ENCODE peak calls at places on chromosomes 12 and 14, in eight cellular contexts. D is BJ; A is choroid plexus epithelial cell; Y is A673; R is uterus; O is CD8-positive, alpha-beta T cell; G is CD4-positive, alpha-beta T cell; P is endothelial cell. S is an unnamed sample.
A peak's percentile ranks its signal among the peaks of the same experiment; 100 is the strongest.

GRCh38 chr12:50820177-50820576 is 22.5 kb upstream of the TMPRSS12 start:
- DNase-seq in P (no peak), A (no peak), D (no peak), O (no peak), G (no peak), R (no peak), Y (no peak), S (no peak)

GRCh38 chr12:104057771-104058197 is 6.5 kb upstream of the HCFC2 start:
- DNase-seq in Y (peak; percentile 50), O (no peak), G (no peak), A (peak; percentile 54), R (no peak), P (no peak), D (no peak), S (peak; percentile 36)

GRCh38 chr12:12432373-12432772 is 75.5 kb downstream of the BORCS5 start:
- DNase-seq in O (no peak), Y (no peak), P (no peak), G (no peak), R (no peak), D (peak; percentile 59), A (peak; percentile 92), S (no peak)

GRCh38 chr12:96094201-96094600 is 58.8 kb upstream of the LTA4H start:
- DNase-seq in P (peak; percentile 20), O (no peak), Y (no peak), D (no peak), R (no peak), G (no peak), A (peak; percentile 61), S (no peak)

GRCh38 chr12:45324391-45324790 is 108.5 kb downstream of the ANO6 start:
- DNase-seq in R (no peak), Y (no peak), D (no peak), A (no peak), G (no peak), P (no peak), O (no peak), S (no peak)

GRCh38 chr12:77746108-77746507 is 84.6 kb upstream of the NAV3 start:
- DNase-seq in A (peak; percentile 74), Y (no peak), G (no peak), O (no peak), D (no peak), R (no peak), P (no peak), S (peak; percentile 60)

GRCh38 chr12:96902076-96902475 is 5.0 kb upstream of the NEDD1 start:
- DNase-seq in Y (peak; percentile 48), G (no peak), A (peak; percentile 46), R (no peak), D (no peak), O (no peak), P (no peak), S (no peak)

GRCh38 chr12:129549656-129550055 is 354.2 kb downstream of the TMEM132D start:
- DNase-seq in R (no peak), G (no peak), D (no peak), A (no peak), O (no peak), Y (no peak), P (no peak), S (no peak)

GRCh38 chr12:29961231-29961630 is 177.5 kb upstream of the TMTC1 start:
- DNase-seq in Y (no peak), D (no peak), P (no peak), O (no peak), R (no peak), G (no peak), A (peak; percentile 36), S (no peak)

GRCh38 chr14:96351986-96352385 is 11.2 kb downstream of the ATG2B start:
- DNase-seq in G (no peak), P (no peak), A (peak; percentile 27), D (no peak), O (no peak), R (no peak), Y (no peak), S (no peak)

GRCh38 chr12:92144631-92145480 is 790 bp downstream of the BTG1 start:
- DNase-seq in Y (peak; percentile 57), D (no peak), O (peak; percentile 58), A (no peak), P (peak; percentile 49), R (peak; percentile 66), G (peak; percentile 62), S (no peak)

GRCh38 chr14:90453401-90453951 is 56.6 kb downstream of the CALM1 start:
- DNase-seq in G (no peak), Y (no peak), R (no peak), D (no peak), A (peak; percentile 51), O (no peak), P (no peak), S (no peak)

GRCh38 chr12:85279449-85280137 is 427 bp upstream of the ALX1 start:
- DNase-seq in D (no peak), Y (no peak), G (no peak), R (no peak), A (peak; percentile 52), O (no peak), P (peak; percentile 45), S (no peak)

GRCh38 chr12:52568111-52568510 is 5.5 kb downstream of the KRT74 start:
- DNase-seq in P (no peak), G (no peak), O (no peak), A (no peak), R (no peak), Y (no peak), D (no peak), S (no peak)

GRCh38 chr12:115691123-115691522 is 586.4 kb downstream of the MED13L start:
- DNase-seq in A (no peak), G (no peak), P (no peak), Y (no peak), O (no peak), D (no peak), R (no peak), S (no peak)

GRCh38 chr12:64587447-64587846 is 22.8 kb upstream of the RASSF3 start:
- DNase-seq in D (no peak), A (no peak), G (no peak), O (no peak), R (no peak), Y (no peak), P (no peak), S (no peak)

GRCh38 chr12:104358353-104359003 is 54.9 kb downstream of the EID3 start:
- DNase-seq in P (peak; percentile 54), D (no peak), G (peak; percentile 55), A (peak; percentile 70), R (peak; percentile 63), Y (peak; percentile 69), O (peak; percentile 73), S (peak; percentile 82)

GRCh38 chr14:33588771-33589170 is 362.1 kb downstream of the EGLN3 start:
- DNase-seq in R (no peak), D (no peak), P (no peak), O (no peak), G (no peak), A (no peak), Y (no peak), S (no peak)

GRCh38 chr14:29913550-29913949 is 14.1 kb downstream of the PRKD1 start:
- DNase-seq in R (no peak), D (no peak), Y (no peak), G (no peak), P (no peak), O (no peak), A (no peak), S (no peak)

GRCh38 chr14:86055512-86055911 is 525.6 kb downstream of the FLRT2 start:
- DNase-seq in P (no peak), Y (peak; percentile 48), R (no peak), O (no peak), A (peak; percentile 53), G (no peak), D (no peak), S (no peak)

GRCh38 chr12:75913502-75914110 is 118.0 kb downstream of the PHLDA1 start:
- DNase-seq in Y (no peak), R (no peak), A (no peak), O (no peak), G (no peak), P (no peak), D (no peak), S (no peak)

GRCh38 chr12:53956251-53956887 is 1.7 kb downstream of the HOXC12 start:
- DNase-seq in P (no peak), R (no peak), O (no peak), G (no peak), A (no peak), D (no peak), Y (no peak), S (no peak)
- TF ChIP-seq CTCF in P (no peak), R (no peak), O (no peak), G (no peak), A (no peak), D (no peak), Y (no peak), S (no peak)

DNA sequence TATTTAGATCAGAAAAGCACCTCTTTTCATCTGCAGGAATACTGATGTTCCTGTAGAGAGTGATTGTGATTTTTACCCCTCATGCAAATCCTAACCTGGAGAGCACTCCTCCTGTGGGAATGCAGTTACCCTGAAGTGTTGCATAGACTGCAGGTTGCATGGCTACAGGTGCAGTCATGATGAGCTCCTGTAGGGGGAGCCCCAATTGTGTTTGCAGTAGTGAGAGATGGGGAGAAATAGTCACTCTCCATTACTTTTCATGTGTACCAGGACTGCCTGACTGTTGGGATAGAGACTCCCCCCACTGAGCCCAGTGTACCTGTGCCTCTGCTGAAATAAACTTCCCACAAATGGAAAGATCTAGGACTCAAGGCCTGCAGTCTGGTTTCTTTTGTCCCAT is 1086.5 kb downstream of the SLC6A15 start:
- DNase-seq in D (no peak), A (peak; percentile 75), P (peak; percentile 71), R (no peak), G (no peak), Y (peak; percentile 40), O (no peak), S (peak; percentile 25)
- TF ChIP-seq CTCF in D (peak; percentile 72), A (peak; percentile 93), P (peak; percentile 78), R (no peak), G (no peak), Y (peak; percentile 85), O (no peak), S (peak; percentile 88)

GRCh38 chr14:102206901-102207300 is 67.2 kb downstream of the WDR20 start:
- DNase-seq in Y (no peak), D (no peak), A (no peak), G (no peak), O (no peak), R (no peak), P (no peak), S (no peak)
- TF ChIP-seq CTCF in Y (no peak), D (no peak), A (no peak), G (no peak), O (no peak), R (no peak), P (no peak), S (no peak)

GRCh38 chr12:120094485-120094884 is 22.1 kb downstream of the RAB35 start:
- DNase-seq in A (no peak), R (no peak), P (no peak), D (no peak), G (no peak), Y (no peak), O (no peak), S (no peak)

GRCh38 chr12:120092531-120093335 is 23.8 kb downstream of the RAB35 start:
- DNase-seq in G (no peak), Y (no peak), A (no peak), P (no peak), D (no peak), O (no peak), R (no peak), S (no peak)

GRCh38 chr12:120091371-120092090 is 25.0 kb downstream of the RAB35 start:
- DNase-seq in O (no peak), A (no peak), D (no peak), G (no peak), R (peak; percentile 41), Y (peak; percentile 46), P (no peak), S (no peak)

GRCh38 chr12:120093592-120094355 is 22.8 kb downstream of the RAB35 start:
- DNase-seq in A (peak; percentile 55), P (no peak), O (no peak), D (no peak), G (no peak), R (no peak), Y (no peak), S (no peak)

GRCh38 chr12:120093336-120093591 is 23.3 kb downstream of the RAB35 start:
- DNase-seq in D (no peak), R (no peak), G (no peak), O (no peak), A (no peak), P (no peak), Y (no peak), S (no peak)
- TF ChIP-seq CTCF in D (no peak), R (no peak), G (no peak), O (no peak), A (no peak), P (no peak), Y (no peak), S (no peak)